ENCODE peak calls at places on chromosomes 5 and 9, in four cellular contexts. P, A, J and E are unnamed samples.

GRCh38 chr5:35644543-35644942 is 26.9 kb downstream of the SPEF2 start:
- DNase-seq in P (no peak), A (no peak), J (no peak), E (no peak)

GRCh38 chr5:169426674-169427250 is 125.8 kb upstream of the SLIT3 start:
- DNase-seq in P (no peak), J (no peak), A (no peak), E (no peak)

GRCh38 chr9:109574061-109574882 is 76.2 kb upstream of the PTPN3 start:
- DNase-seq in A (peak), J (peak), P (peak), E (peak)

GRCh38 chr5:148374693-148375360 is 8.9 kb upstream of the FBXO38 start:
- DNase-seq in P (peak), A (no peak), J (peak), E (peak)

GRCh38 chr5:10120934-10121333 is 128.8 kb downstream of the ATPSCKMT start:
- DNase-seq in P (no peak), A (no peak), J (no peak), E (no peak)

GRCh38 chr5:157672976-157673375 is 1.6 kb downstream of the C5orf52 start:
- DNase-seq in J (no peak), A (no peak), P (no peak), E (no peak)

GRCh38 chr9:121735792-121736130 is 84.3 kb downstream of the DAB2IP start:
- DNase-seq in P (no peak), A (no peak), J (no peak), E (no peak)

GRCh38 chr5:113376640-113377039 is 58.1 kb downstream of the TSSK1B start:
- DNase-seq in J (no peak), P (no peak), A (no peak), E (no peak)

GRCh38 chr5:51382759-51383493 is at the start of gene ISL1:
- DNase-seq in A (no peak), P (peak), J (peak), E (no peak)

DNA sequence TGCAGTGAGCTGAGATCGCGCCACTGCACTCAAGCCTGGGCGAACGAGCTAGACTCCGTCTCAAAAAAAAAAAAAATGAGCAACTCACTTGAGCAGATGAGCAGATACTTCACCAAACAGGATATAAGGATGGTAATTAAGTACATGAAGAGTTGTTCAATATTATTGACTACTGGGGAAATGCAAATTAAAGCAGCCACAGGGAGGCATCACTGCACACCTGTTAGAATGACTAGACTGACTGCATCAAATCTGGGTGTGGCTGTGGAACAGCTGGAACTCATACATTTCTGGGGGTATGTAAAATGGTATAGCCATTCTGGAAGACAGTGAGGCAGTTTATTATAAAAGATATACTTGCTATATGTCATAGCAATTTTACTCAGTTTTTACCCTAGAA is 93.0 kb downstream of the WNK2 start:
- DNase-seq in J (no peak), P (no peak), A (no peak), E (peak)
- TF ChIP-seq CTCF in J (peak), P (no peak), A (no peak), E (no peak)

DNA sequence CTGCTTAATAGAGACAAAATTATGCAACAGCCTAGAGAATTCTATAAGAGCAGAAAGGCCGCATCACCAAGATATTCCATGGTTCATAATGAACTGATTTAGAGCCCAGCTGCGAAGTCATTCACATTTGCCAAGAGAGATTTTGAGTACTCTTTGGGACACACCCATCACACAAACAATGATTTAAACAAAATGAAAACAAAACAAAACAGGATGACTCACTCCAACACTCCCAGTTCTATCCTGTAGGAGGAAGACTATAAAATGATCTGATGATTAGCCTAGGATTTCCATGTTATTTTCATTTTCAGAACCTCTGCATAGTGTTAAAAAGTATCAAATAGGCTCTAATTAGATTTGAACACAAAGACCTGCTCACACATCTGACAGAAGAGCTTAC is 145.8 kb upstream of the GNA14 start:
- DNase-seq in A (no peak), J (peak), P (peak), E (no peak)
- TF ChIP-seq CTCF in A (peak), J (no peak), P (no peak), E (no peak)

DNA sequence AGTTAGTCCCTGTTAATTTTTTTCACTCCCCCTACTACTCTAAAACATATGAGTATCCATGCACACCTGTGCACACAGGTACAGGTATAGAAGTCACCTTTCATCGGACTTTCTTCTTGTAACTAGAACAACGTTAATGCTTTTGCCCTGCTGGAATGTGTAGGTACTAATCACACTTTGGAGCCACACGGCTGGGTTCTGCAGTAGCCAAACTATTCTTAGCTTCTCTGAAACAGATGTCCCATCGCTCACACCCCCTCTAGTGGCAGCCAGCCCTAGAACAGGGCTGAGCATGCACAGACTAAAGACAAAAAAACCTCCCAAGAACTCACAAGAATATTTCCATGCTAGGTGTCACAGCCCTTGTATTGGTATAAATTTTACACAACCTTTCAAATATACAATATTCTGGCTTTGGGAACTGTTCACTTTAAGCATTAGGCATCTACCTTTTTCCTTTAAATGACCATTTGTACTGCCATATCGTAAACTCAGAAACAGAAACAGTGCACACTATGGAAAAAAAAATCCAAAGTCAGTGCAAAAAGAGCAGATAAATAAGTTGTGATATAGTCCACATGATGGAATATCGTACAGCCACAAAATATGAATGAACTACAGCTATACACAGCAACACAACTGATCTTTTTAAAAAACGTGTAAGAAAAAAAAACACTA is 64.0 kb downstream of the RETREG1 start:
- DNase-seq in P (peak), J (peak), A (no peak), E (peak)
- TF ChIP-seq CTCF in P (peak), J (peak), A (peak), E (peak)

DNA sequence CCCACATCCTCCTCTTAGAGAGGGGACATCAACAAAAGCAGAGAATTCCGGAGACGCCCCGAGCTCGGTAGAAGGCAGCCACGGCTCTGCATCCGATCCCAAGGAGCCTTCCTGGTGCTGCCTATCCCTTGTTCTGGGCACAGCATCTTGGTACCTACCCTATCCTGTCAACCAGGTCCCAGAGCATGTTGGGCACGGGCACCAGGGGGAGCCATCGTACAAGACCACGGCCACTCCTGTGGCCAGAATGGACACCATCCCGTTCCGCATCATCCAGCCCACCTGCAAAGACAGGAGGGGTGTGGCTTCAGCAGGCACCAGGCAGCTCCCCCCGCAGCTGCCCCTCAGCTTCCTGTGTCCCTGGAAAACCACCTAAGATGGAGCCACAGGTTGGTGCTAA is 62.7 kb upstream of the ZNF354A start:
- DNase-seq in J (peak), A (no peak), P (no peak), E (no peak)
- TF ChIP-seq CTCF in J (peak), A (no peak), P (no peak), E (no peak)

GRCh38 chr5:134141346-134142050 is 27.0 kb downstream of the TCF7 start:
- DNase-seq in J (no peak), P (no peak), A (no peak), E (no peak)
- TF ChIP-seq CTCF in J (no peak), P (peak), A (no peak), E (peak)

GRCh38 chr5:82467006-82467561 is 188.9 kb upstream of the RPS23 start:
- DNase-seq in J (no peak), A (no peak), P (peak), E (no peak)
- TF ChIP-seq CTCF in J (no peak), A (no peak), P (peak), E (no peak)

GRCh38 chr5:128081111-128081865 is 2.3 kb upstream of the SLC12A2 start:
- DNase-seq in J (no peak), P (no peak), A (no peak), E (no peak)
- TF ChIP-seq CTCF in J (no peak), P (peak), A (peak), E (no peak)

DNA sequence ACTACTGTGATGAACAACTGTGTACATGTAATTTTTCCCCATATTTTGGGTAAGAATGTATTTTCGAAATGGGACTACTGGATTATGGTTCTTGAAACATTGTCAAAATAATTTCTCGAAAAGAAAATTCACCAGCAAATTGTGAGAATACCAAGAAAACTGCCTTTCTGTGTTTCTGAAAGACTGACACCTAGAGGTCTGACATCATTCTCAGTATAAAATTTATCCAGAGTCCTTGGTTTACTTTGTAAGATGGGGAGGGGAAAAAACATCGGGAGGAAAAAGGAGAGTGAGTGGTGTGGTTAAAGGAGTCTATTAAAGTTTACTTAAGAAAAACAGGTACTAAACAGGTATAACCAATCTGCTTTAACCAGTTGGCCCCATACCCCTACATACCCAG is 149.2 kb downstream of the CEP120 start:
- DNase-seq in A (no peak), P (no peak), J (no peak), E (no peak)
- TF ChIP-seq CTCF in A (no peak), P (peak), J (peak), E (no peak)